ENCODE peak calls at places on chromosome 2, in five cellular contexts. W, R, N, I and B are unnamed samples.

GRCh38 chr2:133413863-133414262 is 154.4 kb downstream of the NCKAP5 start:
- DNase-seq in W (no peak), R (no peak), N (no peak), I (no peak), B (no peak)

GRCh38 chr2:25926913-25927312 is 48.6 kb upstream of the ASXL2 start:
- DNase-seq in W (no peak), R (no peak), N (no peak), I (no peak), B (no peak)

GRCh38 chr2:167196461-167197252 is 308.4 kb downstream of the XIRP2 start:
- DNase-seq in W (peak), R (no peak), N (no peak), I (peak), B (no peak)

GRCh38 chr2:177434475-177434874 is 41.9 kb downstream of the AGPS start:
- DNase-seq in W (no peak), R (no peak), N (no peak), I (no peak), B (no peak)

GRCh38 chr2:200790185-200790584 is 21.5 kb upstream of the BZW1 start:
- DNase-seq in W (no peak), R (no peak), N (no peak), I (no peak), B (no peak)

GRCh38 chr2:240648650-240649275 is 23.5 kb downstream of the GPR35 start:
- DNase-seq in W (no peak), R (no peak), N (no peak), I (no peak), B (peak)

GRCh38 chr2:203035879-203036470 is 21.3 kb downstream of the NBEAL1 start:
- DNase-seq in W (no peak), R (no peak), N (no peak), I (no peak), B (no peak)

GRCh38 chr2:43178602-43179542 is 47.5 kb downstream of the ZFP36L2 start:
- DNase-seq in W (peak), R (no peak), N (no peak), I (peak), B (peak)

GRCh38 chr2:161486111-161486510 is 70.0 kb downstream of the TBR1 start:
- DNase-seq in W (no peak), R (no peak), N (no peak), I (no peak), B (no peak)

GRCh38 chr2:195214072-195214471 is 443.0 kb upstream of the SLC39A10 start:
- DNase-seq in W (no peak), R (no peak), N (no peak), I (no peak), B (no peak)

GRCh38 chr2:9538000-9538507 is 17.6 kb downstream of the ADAM17 start:
- DNase-seq in W (no peak), R (no peak), N (no peak), I (peak), B (no peak)

GRCh38 chr2:233824373-233824772 is 30.0 kb downstream of the HJURP start:
- DNase-seq in W (peak), R (no peak), N (no peak), I (no peak), B (peak)

GRCh38 chr2:102096103-102096502 is 46.4 kb upstream of the IL1R1 start:
- DNase-seq in W (no peak), R (no peak), N (no peak), I (peak), B (no peak)

GRCh38 chr2:13056259-13056843 is 339.6 kb downstream of the TRIB2 start:
- DNase-seq in W (no peak), R (no peak), N (no peak), I (peak), B (no peak)

DNA sequence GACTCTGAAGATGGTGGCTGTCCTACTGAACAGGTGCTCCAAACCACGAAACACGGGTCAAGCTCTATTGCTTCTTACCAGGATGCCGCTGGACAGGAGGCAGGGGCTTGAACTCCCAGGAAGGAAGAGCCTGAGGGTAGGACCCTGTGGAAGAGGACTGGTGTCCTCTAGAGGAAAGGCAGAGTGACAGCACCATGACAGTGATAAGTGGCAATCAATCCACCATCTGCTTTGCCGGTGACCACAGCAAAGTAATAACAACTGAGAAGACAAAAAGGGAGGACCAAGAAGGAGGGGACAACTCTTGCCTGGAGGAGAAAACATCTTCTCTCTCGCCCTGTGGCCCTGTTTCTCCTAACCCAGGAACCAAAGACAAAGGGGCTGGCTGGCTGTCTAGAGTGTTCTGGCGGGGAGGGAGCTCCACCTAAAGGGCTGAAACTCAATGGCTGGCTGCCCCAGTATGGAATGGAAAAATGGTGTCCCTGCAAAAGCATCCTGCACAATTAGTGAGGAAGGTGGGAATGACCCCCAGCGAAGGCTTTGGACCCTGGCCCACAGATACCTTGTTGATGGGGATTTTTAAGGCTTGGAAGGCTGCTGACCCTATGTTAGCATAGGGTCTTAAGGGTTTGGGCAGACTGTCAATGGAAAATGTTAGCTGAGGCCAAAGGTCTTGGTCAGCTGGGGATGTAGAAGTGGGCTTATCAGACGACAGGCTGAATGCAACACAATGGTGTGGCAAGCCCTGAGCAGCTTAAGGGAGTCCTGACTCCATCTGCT is 35.4 kb downstream of the PROC start:
- DNase-seq in W (no peak), R (no peak), N (no peak), I (peak), B (no peak)
- TF ChIP-seq CTCF in W (peak), R (no peak), N (peak), I (peak), B (no peak)

GRCh38 chr2:65144571-65144970 is 14.7 kb upstream of the RAB1A start:
- DNase-seq in W (no peak), R (no peak), N (no peak), I (no peak), B (no peak)

GRCh38 chr2:65146067-65146466 is 16.2 kb upstream of the RAB1A start:
- DNase-seq in W (no peak), R (no peak), N (no peak), I (no peak), B (no peak)

GRCh38 chr2:65137197-65137780 is 7.4 kb upstream of the RAB1A start:
- DNase-seq in W (no peak), R (no peak), N (no peak), I (no peak), B (no peak)

GRCh38 chr2:65142515-65142914 is 12.6 kb upstream of the RAB1A start:
- DNase-seq in W (no peak), R (no peak), N (no peak), I (no peak), B (no peak)
- TF ChIP-seq CTCF in W (peak), R (no peak), N (no peak), I (peak), B (peak)

GRCh38 chr2:236561874-236562273 is 7.8 kb upstream of the ACKR3 start:
- DNase-seq in W (no peak), R (no peak), N (no peak), I (no peak), B (no peak)

GRCh38 chr2:236565225-236565624 is 4.4 kb upstream of the ACKR3 start:
- DNase-seq in W (no peak), R (no peak), N (no peak), I (no peak), B (no peak)

GRCh38 chr2:236558999-236559978 is 10.3 kb upstream of the ACKR3 start:
- DNase-seq in W (no peak), R (no peak), N (no peak), I (no peak), B (no peak)

GRCh38 chr2:236563953-236564352 is 5.7 kb upstream of the ACKR3 start:
- DNase-seq in W (no peak), R (no peak), N (no peak), I (no peak), B (no peak)

GRCh38 chr2:236562434-236562833 is 7.2 kb upstream of the ACKR3 start:
- DNase-seq in W (no peak), R (no peak), N (no peak), I (no peak), B (no peak)
- TF ChIP-seq CTCF in W (peak), R (peak), N (peak), I (peak), B (peak)

GRCh38 chr2:145026456-145027072 is 506.6 kb upstream of the ZEB2 start:
- DNase-seq in W (no peak), R (no peak), N (no peak), I (no peak), B (no peak)
- TF ChIP-seq CTCF in W (no peak), R (no peak), N (no peak), I (no peak), B (no peak)

GRCh38 chr2:37764108-37764507 is 92.7 kb upstream of the CDC42EP3 start:
- DNase-seq in W (no peak), R (no peak), N (no peak), I (no peak), B (no peak)
- TF ChIP-seq CTCF in W (no peak), R (no peak), N (no peak), I (no peak), B (no peak)

GRCh38 chr2:219142329-219142728 is 18.3 kb downstream of the NHEJ1 start:
- DNase-seq in W (no peak), R (peak), N (no peak), I (peak), B (no peak)
- TF ChIP-seq CTCF in W (no peak), R (no peak), N (no peak), I (peak), B (no peak)

GRCh38 chr2:232761301-232761907 is 15.0 kb downstream of the KCNJ13 start:
- DNase-seq in W (no peak), R (no peak), N (no peak), I (peak), B (no peak)

DNA sequence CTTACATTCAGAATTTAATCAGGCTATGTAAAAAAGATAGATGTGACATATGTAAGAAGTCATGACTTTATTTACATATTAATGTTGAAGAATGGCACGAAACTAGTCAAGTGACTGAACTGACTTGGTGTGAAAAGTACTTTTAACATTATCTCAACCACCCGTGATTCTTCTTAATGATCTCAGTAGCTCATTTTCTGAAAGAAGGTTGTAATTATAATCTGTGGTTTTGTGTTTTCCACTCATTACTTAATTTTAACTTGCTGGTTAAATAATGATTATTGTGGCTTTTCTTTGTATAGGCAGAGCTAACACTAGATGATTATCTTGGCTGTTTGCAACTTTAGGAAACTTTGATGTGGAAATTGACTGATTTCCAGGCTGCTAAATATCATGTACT is 18.5 kb downstream of the KCNJ13 start:
- DNase-seq in W (no peak), R (no peak), N (no peak), I (no peak), B (no peak)
- TF ChIP-seq CTCF in W (no peak), R (no peak), N (no peak), I (no peak), B (no peak)

GRCh38 chr2:164504253-164504652 is 117.0 kb downstream of the GRB14 start:
- DNase-seq in W (no peak), R (no peak), N (no peak), I (no peak), B (no peak)
- TF ChIP-seq CTCF in W (peak), R (no peak), N (peak), I (peak), B (no peak)